ENCODE peak calls at places on chromosomes 4 and X, in five cellular contexts. O, L, E, I and X are unnamed samples.

GRCh38 chr4:65670331-65671031 is at the start of gene EPHA5:
- DNase-seq in O (peak; percentile 28), L (peak; percentile 55), E (peak; percentile 69), I (peak; percentile 78), X (peak; percentile 87)

GRCh38 chrX:68686684-68687045 is 39.2 kb downstream of the STARD8 start:
- DNase-seq in O (no peak), L (no peak), E (peak; percentile 6), I (peak; percentile 74), X (no peak)

GRCh38 chrX:143998261-143998660 is 114.4 kb downstream of the UBE2NL start:
- DNase-seq in O (no peak), L (no peak), E (no peak), I (no peak), X (no peak)

GRCh38 chrX:122517781-122518180 is 666.3 kb upstream of the GRIA3 start:
- DNase-seq in O (no peak), L (no peak), E (no peak), I (no peak), X (no peak)

GRCh38 chrX:37904833-37905232 is 57.5 kb upstream of the DYNLT3 start:
- DNase-seq in O (no peak), L (peak; percentile 58), E (no peak), I (no peak), X (no peak)

GRCh38 chr4:68267433-68267944 is 22.0 kb upstream of the TMPRSS11B start:
- DNase-seq in O (no peak), L (no peak), E (no peak), I (no peak), X (no peak)

GRCh38 chr4:39823193-39823592 is 125.3 kb downstream of the UBE2K start:
- DNase-seq in O (no peak), L (no peak), E (no peak), I (no peak), X (no peak)

GRCh38 chr4:36348403-36348938 is 67.1 kb downstream of the DTHD1 start:
- DNase-seq in O (peak; percentile 27), L (no peak), E (no peak), I (no peak), X (peak; percentile 4)

GRCh38 chr4:84698962-84699671 is 116.2 kb downstream of the CDS1 start:
- DNase-seq in O (no peak), L (no peak), E (no peak), I (no peak), X (no peak)

GRCh38 chr4:77040265-77040664 is 35.5 kb downstream of the CCNI start:
- DNase-seq in O (no peak), L (no peak), E (no peak), I (no peak), X (no peak)

GRCh38 chr4:124079174-124079780 is 633.3 kb downstream of the ANKRD50 start:
- DNase-seq in O (no peak), L (no peak), E (no peak), I (no peak), X (no peak)

GRCh38 chr4:124526760-124527159 is 185.8 kb downstream of the ANKRD50 start:
- DNase-seq in O (no peak), L (no peak), E (no peak), I (no peak), X (no peak)

GRCh38 chr4:165398570-165398969 is 19.8 kb downstream of the CPE start:
- DNase-seq in O (no peak), L (no peak), E (no peak), I (no peak), X (peak; percentile 58)

GRCh38 chr4:100061835-100062234 is 111.8 kb upstream of the H2AZ1 start:
- DNase-seq in O (no peak), L (no peak), E (no peak), I (no peak), X (no peak)

GRCh38 chr4:143260750-143261149 is 75.9 kb upstream of the GAB1 start:
- DNase-seq in O (no peak), L (no peak), E (no peak), I (no peak), X (no peak)

GRCh38 chrX:9635368-9635767 is 130.3 kb downstream of the GPR143 start:
- DNase-seq in O (no peak), L (no peak), E (no peak), I (peak; percentile 85), X (no peak)

GRCh38 chr4:43496188-43496587 is 603.7 kb downstream of the GRXCR1 start:
- DNase-seq in O (no peak), L (no peak), E (no peak), I (no peak), X (no peak)

GRCh38 chr4:38180456-38180855 is 220.3 kb downstream of the PTTG2 start:
- DNase-seq in O (no peak), L (no peak), E (no peak), I (no peak), X (no peak)

GRCh38 chr4:185969657-185970056 is 99.3 kb upstream of the TLR3 start:
- DNase-seq in O (no peak), L (no peak), E (no peak), I (no peak), X (no peak)

GRCh38 chr4:40418430-40419230 is 83.5 kb downstream of the CHRNA9 start:
- DNase-seq in O (no peak), L (peak; percentile 65), E (no peak), I (no peak), X (peak; percentile 61)

GRCh38 chrX:2385224-2385623 is 115.6 kb downstream of the DHRSX start:
- DNase-seq in O (no peak), L (no peak), E (no peak), I (no peak), X (no peak)

GRCh38 chrX:87736576-87736975 is 219.0 kb downstream of the KLHL4 start:
- DNase-seq in O (no peak), L (no peak), E (no peak), I (no peak), X (no peak)

GRCh38 chrX:145563159-145563558 is 254.5 kb upstream of the SLITRK2 start:
- DNase-seq in O (no peak), L (no peak), E (no peak), I (no peak), X (no peak)

GRCh38 chr4:149095798-149096197 is 653.6 kb upstream of the NR3C2 start:
- DNase-seq in O (no peak), L (no peak), E (no peak), I (no peak), X (no peak)

GRCh38 chr4:2842667-2843022 is 999 bp upstream of the ADD1 start:
- DNase-seq in O (no peak), L (no peak), E (no peak), I (no peak), X (no peak)

GRCh38 chrX:153927686-153927935 is 1.5 kb upstream of the ARHGAP4 start:
- DNase-seq in O (no peak), L (no peak), E (no peak), I (no peak), X (no peak)

GRCh38 chr4:37977471-37978452 is 17.6 kb downstream of the PTTG2 start:
- DNase-seq in O (peak; percentile 84), L (peak; percentile 72), E (peak; percentile 38), I (peak; percentile 90), X (peak; percentile 73)

GRCh38 chrX:9622128-9622527 is 143.5 kb downstream of the GPR143 start:
- DNase-seq in O (no peak), L (no peak), E (no peak), I (no peak), X (no peak)

GRCh38 chrX:148672526-148672925 is 172.1 kb downstream of the AFF2 start:
- DNase-seq in O (no peak), L (no peak), E (no peak), I (no peak), X (no peak)

GRCh38 chr4:7381890-7382633 is 52.7 kb downstream of the PSAPL1 start:
- DNase-seq in O (no peak), L (peak; percentile 9), E (no peak), I (peak; percentile 44), X (no peak)

GRCh38 chr4:7381221-7381889 is 53.4 kb downstream of the PSAPL1 start:
- DNase-seq in O (no peak), L (peak; percentile 5), E (no peak), I (peak; percentile 50), X (no peak)

GRCh38 chr4:7382634-7383014 is 52.1 kb downstream of the PSAPL1 start:
- DNase-seq in O (no peak), L (no peak), E (no peak), I (no peak), X (no peak)

GRCh38 chr4:7384003-7384928 is 50.5 kb downstream of the PSAPL1 start:
- DNase-seq in O (no peak), L (peak; percentile 6), E (no peak), I (no peak), X (no peak)

GRCh38 chr4:7383251-7383650 is 51.5 kb downstream of the PSAPL1 start:
- DNase-seq in O (no peak), L (no peak), E (no peak), I (no peak), X (no peak)
- H3K4me1 ChIP-seq in O (no peaks in the 10 kb centered on the region), L (no peaks in the 10 kb centered on the region), E (no peaks in the 10 kb centered on the region), I (no peaks in the 10 kb centered on the region), X (no peaks in the 10 kb centered on the region)

DNA sequence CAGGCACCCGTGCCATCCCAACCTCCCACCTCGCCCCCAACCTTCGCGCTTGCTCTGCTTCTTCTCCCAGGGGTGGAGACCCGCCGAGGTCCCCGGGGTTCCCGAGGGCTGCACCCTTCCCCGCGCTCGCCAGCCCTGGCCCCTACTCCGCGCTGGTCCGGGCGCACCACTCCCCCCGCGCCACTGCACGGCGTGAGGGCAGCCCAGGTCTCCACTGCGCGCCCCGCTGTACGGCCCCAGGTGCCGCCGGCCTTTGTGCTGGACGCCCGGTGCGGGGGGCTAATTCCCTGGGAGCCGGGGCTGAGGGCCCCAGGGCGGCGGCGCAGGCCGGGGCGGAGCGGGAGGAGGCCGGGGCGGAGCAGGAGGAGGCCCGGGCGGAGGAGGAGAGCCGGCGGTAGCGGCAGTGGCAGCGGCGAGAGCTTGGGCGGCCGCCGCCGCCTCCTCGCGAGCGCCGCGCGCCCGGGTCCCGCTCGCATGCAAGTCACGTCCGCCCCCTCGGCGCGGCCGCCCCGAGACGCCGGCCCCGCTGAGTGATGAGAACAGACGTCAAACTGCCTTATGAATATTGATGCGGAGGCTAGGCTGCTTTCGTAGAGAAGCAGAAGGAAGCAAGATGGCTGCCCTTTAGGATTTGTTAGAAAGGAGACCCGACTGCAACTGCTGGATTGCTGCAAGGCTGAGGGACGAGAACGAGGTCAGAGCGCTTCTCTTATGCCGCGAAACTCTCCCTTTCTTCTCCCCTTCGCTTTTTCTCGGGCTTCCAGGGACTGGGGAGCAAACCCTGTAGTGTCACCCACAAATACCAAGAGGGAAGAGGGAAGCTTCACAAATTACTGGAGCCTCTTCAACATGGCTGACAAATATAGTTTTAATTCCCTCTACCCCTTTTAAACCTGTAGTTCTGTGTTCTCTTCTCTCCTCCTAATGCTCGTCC is at the start of gene TET2:
- DNase-seq in O (peak; percentile 86), L (peak; percentile 67), E (peak; percentile 79), I (peak; percentile 83), X (peak; percentile 77)
- TF ChIP-seq CTCF in O (no peak), L (no peak), E (no peak), I (no peak), X (peak; percentile 10)

GRCh38 chrX:16712116-16712824 is at the start of gene CTPS2:
- DNase-seq in O (peak; percentile 70), L (peak; percentile 75), E (peak; percentile 38), I (peak; percentile 85), X (peak; percentile 73)
- TF ChIP-seq POLR2A in O (peak; percentile 69), L (peak; percentile 81), E (peak; percentile 29), I (peak; percentile 21), X (peak; percentile 61)

GRCh38 chr4:98939892-98940298 is 11.0 kb upstream of the EIF4E start:
- DNase-seq in O (no peak), L (no peak), E (peak; percentile 8), I (no peak), X (no peak)
- H3K4me1 ChIP-seq in O (no peaks in the 10 kb centered on the region), L (peaks cover 4% of the 10 kb centered on the region), E (no peaks in the 10 kb centered on the region), I (no peaks in the 10 kb centered on the region), X (no peaks in the 10 kb centered on the region)